ENCODE peak calls at places on chromosome 4, in eight cellular contexts. One of them, this sample, is unnamed.
A peak's percentile ranks its signal among the peaks of the same experiment; 100 is the strongest.

GRCh38 chr4:142379277-142380051 is 466.6 kb downstream of the INPP4B start:
- DNase-seq in hepatocyte: peak; percentile 14
- DNase-seq in stimulated activated CD4-positive, alpha-beta T cell treated with anti-CD3 and anti-CD28 coated beads, TNF-alpha, amount 100 ng/mL, for 48 hours: no peak
- DNase-seq in mammary epithelial cell: peak; percentile 69
- DNase-seq in OCI-M1: peak; percentile 32
- DNase-seq in C1 segment of cervical spinal cord: no peak
- DNase-seq in uterus: no peak
- DNase-seq in NCI-H1436: no peak
- DNase-seq in this sample: no peak

GRCh38 chr4:86818211-86818610 is 31.0 kb downstream of the SLC10A6 start:
- DNase-seq in hepatocyte: no peak
- DNase-seq in stimulated activated CD4-positive, alpha-beta T cell treated with anti-CD3 and anti-CD28 coated beads, TNF-alpha, amount 100 ng/mL, for 48 hours: no peak
- DNase-seq in mammary epithelial cell: no peak
- DNase-seq in OCI-M1: no peak
- DNase-seq in C1 segment of cervical spinal cord: no peak
- DNase-seq in uterus: no peak
- DNase-seq in NCI-H1436: no peak
- DNase-seq in this sample: no peak

GRCh38 chr4:84498203-84499026 is 677 bp downstream of the NKX6-1 start:
- DNase-seq in hepatocyte: peak; percentile 34
- DNase-seq in stimulated activated CD4-positive, alpha-beta T cell treated with anti-CD3 and anti-CD28 coated beads, TNF-alpha, amount 100 ng/mL, for 48 hours: no peak
- DNase-seq in mammary epithelial cell: peak; percentile 24
- DNase-seq in OCI-M1: no peak
- DNase-seq in C1 segment of cervical spinal cord: no peak
- DNase-seq in uterus: no peak
- DNase-seq in NCI-H1436: peak; percentile 30
- DNase-seq in this sample: peak; percentile 19

GRCh38 chr4:61877893-61878292 is 677.8 kb downstream of the ADGRL3 start:
- DNase-seq in hepatocyte: no peak
- DNase-seq in stimulated activated CD4-positive, alpha-beta T cell treated with anti-CD3 and anti-CD28 coated beads, TNF-alpha, amount 100 ng/mL, for 48 hours: no peak
- DNase-seq in mammary epithelial cell: no peak
- DNase-seq in OCI-M1: peak; percentile 44
- DNase-seq in C1 segment of cervical spinal cord: no peak
- DNase-seq in uterus: no peak
- DNase-seq in NCI-H1436: no peak
- DNase-seq in this sample: no peak

GRCh38 chr4:22573198-22573597 is 57.3 kb upstream of the ADGRA3 start:
- DNase-seq in hepatocyte: peak; percentile 13
- DNase-seq in stimulated activated CD4-positive, alpha-beta T cell treated with anti-CD3 and anti-CD28 coated beads, TNF-alpha, amount 100 ng/mL, for 48 hours: no peak
- DNase-seq in mammary epithelial cell: peak; percentile 1
- DNase-seq in OCI-M1: no peak
- DNase-seq in C1 segment of cervical spinal cord: peak; percentile 10
- DNase-seq in uterus: peak; percentile 28
- DNase-seq in NCI-H1436: no peak
- DNase-seq in this sample: peak; percentile 64

GRCh38 chr4:112083587-112084347 is 61.5 kb upstream of the FAM241A start:
- DNase-seq in hepatocyte: no peak
- DNase-seq in stimulated activated CD4-positive, alpha-beta T cell treated with anti-CD3 and anti-CD28 coated beads, TNF-alpha, amount 100 ng/mL, for 48 hours: no peak
- DNase-seq in mammary epithelial cell: peak; percentile 14
- DNase-seq in OCI-M1: no peak
- DNase-seq in C1 segment of cervical spinal cord: no peak
- DNase-seq in uterus: no peak
- DNase-seq in NCI-H1436: no peak
- DNase-seq in this sample: no peak

GRCh38 chr4:119025916-119026661 is 109.5 kb upstream of the MYOZ2 start:
- DNase-seq in hepatocyte: peak; percentile 70
- DNase-seq in stimulated activated CD4-positive, alpha-beta T cell treated with anti-CD3 and anti-CD28 coated beads, TNF-alpha, amount 100 ng/mL, for 48 hours: no peak
- DNase-seq in mammary epithelial cell: peak; percentile 84
- DNase-seq in OCI-M1: peak; percentile 72
- DNase-seq in C1 segment of cervical spinal cord: no peak
- DNase-seq in uterus: peak; percentile 88
- DNase-seq in NCI-H1436: no peak
- DNase-seq in this sample: no peak

GRCh38 chr4:75172551-75172950 is 239.6 kb downstream of the PARM1 start:
- DNase-seq in hepatocyte: no peak
- DNase-seq in stimulated activated CD4-positive, alpha-beta T cell treated with anti-CD3 and anti-CD28 coated beads, TNF-alpha, amount 100 ng/mL, for 48 hours: no peak
- DNase-seq in mammary epithelial cell: no peak
- DNase-seq in OCI-M1: no peak
- DNase-seq in C1 segment of cervical spinal cord: no peak
- DNase-seq in uterus: no peak
- DNase-seq in NCI-H1436: no peak
- DNase-seq in this sample: no peak

GRCh38 chr4:27128431-27128830 is 267.8 kb downstream of the STIM2 start:
- DNase-seq in hepatocyte: no peak
- DNase-seq in stimulated activated CD4-positive, alpha-beta T cell treated with anti-CD3 and anti-CD28 coated beads, TNF-alpha, amount 100 ng/mL, for 48 hours: no peak
- DNase-seq in mammary epithelial cell: no peak
- DNase-seq in OCI-M1: no peak
- DNase-seq in C1 segment of cervical spinal cord: no peak
- DNase-seq in uterus: no peak
- DNase-seq in NCI-H1436: no peak
- DNase-seq in this sample: no peak

GRCh38 chr4:153022233-153022632 is 86.1 kb downstream of the FHDC1 start:
- DNase-seq in hepatocyte: no peak
- DNase-seq in stimulated activated CD4-positive, alpha-beta T cell treated with anti-CD3 and anti-CD28 coated beads, TNF-alpha, amount 100 ng/mL, for 48 hours: no peak
- DNase-seq in mammary epithelial cell: peak; percentile 88
- DNase-seq in OCI-M1: no peak
- DNase-seq in C1 segment of cervical spinal cord: no peak
- DNase-seq in uterus: no peak
- DNase-seq in NCI-H1436: no peak
- DNase-seq in this sample: peak; percentile 68

GRCh38 chr4:7186516-7187296 is 5.6 kb upstream of the SORCS2 start:
- DNase-seq in hepatocyte: no peak
- DNase-seq in stimulated activated CD4-positive, alpha-beta T cell treated with anti-CD3 and anti-CD28 coated beads, TNF-alpha, amount 100 ng/mL, for 48 hours: no peak
- DNase-seq in mammary epithelial cell: no peak
- DNase-seq in OCI-M1: no peak
- DNase-seq in C1 segment of cervical spinal cord: no peak
- DNase-seq in uterus: no peak
- DNase-seq in NCI-H1436: no peak
- DNase-seq in this sample: no peak

GRCh38 chr4:177080388-177080787 is 229.3 kb upstream of the NEIL3 start:
- DNase-seq in hepatocyte: no peak
- DNase-seq in stimulated activated CD4-positive, alpha-beta T cell treated with anti-CD3 and anti-CD28 coated beads, TNF-alpha, amount 100 ng/mL, for 48 hours: no peak
- DNase-seq in mammary epithelial cell: no peak
- DNase-seq in OCI-M1: no peak
- DNase-seq in C1 segment of cervical spinal cord: no peak
- DNase-seq in uterus: no peak
- DNase-seq in NCI-H1436: no peak
- DNase-seq in this sample: no peak

GRCh38 chr4:6377626-6378492 is 94.6 kb downstream of the PPP2R2C start:
- DNase-seq in hepatocyte: no peak
- DNase-seq in stimulated activated CD4-positive, alpha-beta T cell treated with anti-CD3 and anti-CD28 coated beads, TNF-alpha, amount 100 ng/mL, for 48 hours: no peak
- DNase-seq in mammary epithelial cell: no peak
- DNase-seq in OCI-M1: no peak
- DNase-seq in C1 segment of cervical spinal cord: no peak
- DNase-seq in uterus: no peak
- DNase-seq in NCI-H1436: no peak
- DNase-seq in this sample: no peak